ENCODE peak calls at places on chromosomes 11 and 22, in nine cellular contexts. N is activated CD4-positive, alpha-beta T cell treated with anti-CD3 and anti-CD28 coated beads, Interleukin-2, amount 50 U/mL, for 1 hour; F is glutamatergic neuron; X is stimulated activated naive B cell treated with anti-CD40 and anti-IgM and Interleukin-4, amounts not matched to agents 10 μg/mL and 1 μg/mL and 100 μg/mL, for 72 hours; O is cardiac fibroblast; J is anterior cingulate cortex; D is left cardiac atrium; Y is IMR-90; M is fibroblast of pulmonary artery. R is an unnamed sample.

GRCh38 chr11:1292644-1293618 is 16.5 kb downstream of the TOLLIP start:
- DNase-seq in N (no peak), F (no peak), X (no peak), O (no peak), J (no peak), D (peak), Y (no peak), M (no peak), R (no peak)

GRCh38 chr11:121431820-121432526 is 20.1 kb upstream of the SORL1 start:
- DNase-seq in N (no peak), F (no peak), X (no peak), O (no peak), J (no peak), D (no peak), Y (no peak), M (no peak), R (peak)

GRCh38 chr11:120324932-120325810 is at the start of gene TLCD5:
- DNase-seq in N (peak), F (peak), X (peak), O (peak), J (peak), D (peak), Y (peak), M (peak), R (peak)

GRCh38 chr11:28400236-28401100 is 292.3 kb downstream of the METTL15 start:
- DNase-seq in N (no peak), F (no peak), X (no peak), O (peak), J (no peak), D (no peak), Y (peak), M (no peak), R (no peak)

GRCh38 chr11:120682866-120683265 is 171.3 kb downstream of the GRIK4 start:
- DNase-seq in N (no peak), F (no peak), X (no peak), O (peak), J (no peak), D (no peak), Y (peak), M (peak), R (no peak)

GRCh38 chr11:73335204-73335923 is 27.3 kb downstream of the ARHGEF17 start:
- DNase-seq in N (peak), F (peak), X (peak), O (peak), J (peak), D (peak), Y (peak), M (peak), R (peak)

GRCh38 chr11:2674681-2675131 is 25.1 kb downstream of the KCNQ1OT1 start:
- DNase-seq in N (no peak), F (no peak), X (no peak), O (no peak), J (peak), D (peak), Y (no peak), M (no peak), R (peak)

GRCh38 chr11:3139086-3139440 is 26.0 kb downstream of the OSBPL5 start:
- DNase-seq in N (no peak), F (no peak), X (no peak), O (no peak), J (no peak), D (peak), Y (no peak), M (no peak), R (no peak)

GRCh38 chr11:74702383-74703007 is 28.7 kb downstream of the CHRDL2 start:
- DNase-seq in N (peak), F (peak), X (peak), O (peak), J (peak), D (peak), Y (peak), M (peak), R (peak)

GRCh38 chr11:109077340-109077927 is 344.6 kb upstream of the C11orf87 start:
- DNase-seq in N (no peak), F (no peak), X (no peak), O (no peak), J (no peak), D (no peak), Y (no peak), M (no peak), R (no peak)

GRCh38 chr11:86787651-86788050 is 12.7 kb upstream of the PRSS23 start:
- DNase-seq in N (no peak), F (no peak), X (no peak), O (peak), J (no peak), D (no peak), Y (no peak), M (peak), R (no peak)

GRCh38 chr11:126159719-126160344 is 51.6 kb downstream of the RPUSD4 start:
- DNase-seq in N (no peak), F (no peak), X (no peak), O (no peak), J (no peak), D (no peak), Y (no peak), M (no peak), R (peak)

GRCh38 chr11:90434858-90435257 is 212.0 kb upstream of the CHORDC1 start:
- DNase-seq in N (no peak), F (no peak), X (no peak), O (no peak), J (no peak), D (no peak), Y (no peak), M (no peak), R (peak)

GRCh38 chr11:76823481-76824028 is 37.2 kb upstream of the ACER3 start:
- DNase-seq in N (no peak), F (no peak), X (no peak), O (peak), J (no peak), D (peak), Y (peak), M (peak), R (peak)

GRCh38 chr22:23315341-23315917 is 135.1 kb downstream of the BCR start:
- DNase-seq in N (peak), F (peak), X (peak), O (peak), J (peak), D (peak), Y (peak), M (peak), R (peak)

GRCh38 chr22:26666035-26666338 is 8.6 kb downstream of the MIAT start:
- DNase-seq in N (no peak), F (no peak), X (no peak), O (peak), J (no peak), D (no peak), Y (peak), M (no peak), R (no peak)

GRCh38 chr22:46791201-46791731 is 28.8 kb downstream of the TBC1D22A start:
- DNase-seq in N (peak), F (no peak), X (peak), O (peak), J (no peak), D (peak), Y (peak), M (peak), R (peak)

GRCh38 chr11:117145393-117145761 is 1.3 kb downstream of the PAFAH1B2 start:
- DNase-seq in N (no peak), F (no peak), X (no peak), O (peak), J (no peak), D (no peak), Y (peak), M (peak), R (peak)

GRCh38 chr22:42343551-42344081 is 73.2 kb upstream of the TCF20 start:
- DNase-seq in N (no peak), F (peak), X (no peak), O (no peak), J (no peak), D (no peak), Y (no peak), M (no peak), R (no peak)

GRCh38 chr11:112212290-112212689 is 13.9 kb upstream of the PTS start:
- DNase-seq in N (no peak), F (no peak), X (no peak), O (no peak), J (no peak), D (no peak), Y (peak), M (no peak), R (no peak)

GRCh38 chr11:70637949-70638598 is 239.7 kb downstream of the CTTN start:
- DNase-seq in N (no peak), F (no peak), X (no peak), O (no peak), J (peak), D (no peak), Y (no peak), M (no peak), R (no peak)

GRCh38 chr11:116927163-116927772 is 89.8 kb upstream of the APOA1 start:
- DNase-seq in N (peak), F (peak), X (peak), O (no peak), J (no peak), D (no peak), Y (no peak), M (no peak), R (no peak)

GRCh38 chr22:29521526-29521925 is 32.0 kb downstream of the THOC5 start:
- DNase-seq in N (no peak), F (no peak), X (no peak), O (no peak), J (no peak), D (no peak), Y (no peak), M (no peak), R (no peak)

GRCh38 chr11:134181707-134182106 is 42.1 kb downstream of the NCAPD3 start:
- DNase-seq in N (no peak), F (no peak), X (no peak), O (peak), J (no peak), D (no peak), Y (peak), M (peak), R (no peak)

GRCh38 chr11:1292018-1292643 is 17.3 kb downstream of the TOLLIP start:
- DNase-seq in N (no peak), F (no peak), X (no peak), O (no peak), J (no peak), D (peak), Y (no peak), M (no peak), R (no peak)

GRCh38 chr11:12539570-12539969 is 134.7 kb upstream of the TEAD1 start:
- DNase-seq in N (no peak), F (no peak), X (no peak), O (peak), J (no peak), D (no peak), Y (peak), M (peak), R (no peak)

GRCh38 chr11:111642521-111642920 is 40.3 kb downstream of the SIK2 start:
- DNase-seq in N (no peak), F (no peak), X (no peak), O (no peak), J (no peak), D (no peak), Y (no peak), M (no peak), R (no peak)

GRCh38 chr11:75214411-75214821 is 26.2 kb upstream of the TPBGL start:
- DNase-seq in N (peak), F (peak), X (peak), O (peak), J (no peak), D (peak), Y (peak), M (peak), R (peak)

GRCh38 chr22:48035897-48036296 is 1273.4 kb downstream of the TBC1D22A start:
- DNase-seq in N (no peak), F (no peak), X (no peak), O (no peak), J (no peak), D (no peak), Y (no peak), M (no peak), R (no peak)

GRCh38 chr11:8360086-8360828 is 96.6 kb upstream of the LMO1 start:
- DNase-seq in N (no peak), F (no peak), X (no peak), O (no peak), J (no peak), D (no peak), Y (no peak), M (no peak), R (no peak)

GRCh38 chr22:11042116-11042515 is 4485.9 kb upstream of the OR11H1 start:
- DNase-seq in N (no peak), F (no peak), X (no peak), O (no peak), J (no peak), D (no peak), Y (no peak), M (no peak), R (peak)

GRCh38 chr22:33706100-33706499 is 214.2 kb downstream of the LARGE1 start:
- DNase-seq in N (no peak), F (peak), X (no peak), O (no peak), J (peak), D (no peak), Y (no peak), M (no peak), R (peak)

GRCh38 chr22:49358041-49358440 is 469.6 kb downstream of the BRD1 start:
- DNase-seq in N (no peak), F (no peak), X (no peak), O (no peak), J (no peak), D (no peak), Y (no peak), M (no peak), R (no peak)

GRCh38 chr11:116981216-116981887 is 116.9 kb downstream of the SIK3 start:
- DNase-seq in N (no peak), F (no peak), X (no peak), O (peak), J (no peak), D (no peak), Y (no peak), M (no peak), R (no peak)

GRCh38 chr11:116170526-116171120 is 602.2 kb downstream of the BUD13 start:
- DNase-seq in N (no peak), F (no peak), X (no peak), O (no peak), J (no peak), D (no peak), Y (no peak), M (no peak), R (peak)

GRCh38 chr11:113697798-113698407 is 8.2 kb downstream of the TMPRSS5 start:
- DNase-seq in N (no peak), F (no peak), X (no peak), O (no peak), J (no peak), D (no peak), Y (no peak), M (no peak), R (no peak)

GRCh38 chr22:33748714-33749113 is 171.6 kb downstream of the LARGE1 start:
- DNase-seq in N (no peak), F (no peak), X (no peak), O (no peak), J (no peak), D (no peak), Y (no peak), M (no peak), R (no peak)

GRCh38 chr11:72848846-72849466 is 34.7 kb downstream of the ATG16L2 start:
- DNase-seq in N (peak), F (no peak), X (no peak), O (peak), J (no peak), D (peak), Y (peak), M (peak), R (peak)